ENCODE peak calls at places on chromosomes 16 and 17, in nine cellular contexts. F, D, U, J, Z, O, W, S and T are unnamed samples.

GRCh38 chr16:67803894-67804293 is 2.5 kb downstream of the RANBP10 start:
- DNase-seq in U (no peak), Z (no peak), S (no peak), W (no peak), J (no peak), F (no peak), D (peak; percentile 33), O (no peak), T (no peak)

GRCh38 chr17:17935321-17936271 is 36.6 kb downstream of the TOM1L2 start:
- DNase-seq in W (no peak), F (peak; percentile 84), S (peak; percentile 90), J (peak; percentile 72), D (no peak), U (peak; percentile 93), O (peak; percentile 80), Z (peak; percentile 69), T (no peak)

GRCh38 chr16:87263418-87264052 is 53.7 kb downstream of the C16orf95 start:
- DNase-seq in Z (no peak), O (no peak), D (no peak), J (no peak), U (no peak), S (no peak), F (no peak), W (no peak), T (no peak)

GRCh38 chr16:12639044-12639443 is 164.6 kb downstream of the CPPED1 start:
- DNase-seq in F (peak; percentile 18), O (no peak), W (no peak), J (no peak), D (no peak), S (peak; percentile 23), Z (peak; percentile 13), U (peak; percentile 54), T (peak; percentile 16)

GRCh38 chr17:336110-337021 is 16.2 kb downstream of the RPH3AL start:
- DNase-seq in Z (no peak), W (peak; percentile 79), F (no peak), O (peak; percentile 78), J (peak; percentile 51), U (no peak), D (no peak), S (no peak), T (no peak)

GRCh38 chr17:2335726-2336214 is 487 bp downstream of the TSR1 start:
- DNase-seq in U (peak; percentile 36), O (no peak), J (no peak), W (no peak), D (no peak), S (no peak), F (no peak), Z (no peak), T (no peak)

GRCh38 chr17:76968707-76969597 is 100.7 kb downstream of the MGAT5B start:
- DNase-seq in U (peak; percentile 48), F (no peak), S (no peak), D (peak; percentile 48), J (no peak), W (no peak), Z (peak; percentile 39), O (no peak), T (no peak)

GRCh38 chr17:73586153-73586906 is 57.9 kb downstream of the SDK2 start:
- DNase-seq in F (no peak), S (no peak), O (no peak), J (no peak), U (no peak), Z (no peak), D (no peak), W (no peak), T (no peak)

GRCh38 chr17:78174870-78175642 is 6.7 kb downstream of the SYNGR2 start:
- DNase-seq in O (no peak), U (no peak), Z (peak; percentile 33), W (no peak), F (no peak), D (no peak), S (no peak), J (no peak), T (no peak)

GRCh38 chr17:78175643-78175981 is 7.2 kb downstream of the SYNGR2 start:
- DNase-seq in S (no peak), F (no peak), O (no peak), D (no peak), U (no peak), W (no peak), J (no peak), Z (no peak), T (no peak)

GRCh38 chr17:78173025-78173715 is 4.8 kb downstream of the SYNGR2 start:
- DNase-seq in U (no peak), S (no peak), W (peak; percentile 21), O (no peak), J (no peak), Z (no peak), F (no peak), D (peak; percentile 93), T (no peak)

GRCh38 chr17:78172284-78173024 is 4.1 kb downstream of the SYNGR2 start:
- DNase-seq in O (peak; percentile 68), Z (no peak), F (no peak), U (no peak), S (no peak), D (peak; percentile 40), W (peak; percentile 56), J (no peak), T (no peak)

DNA sequence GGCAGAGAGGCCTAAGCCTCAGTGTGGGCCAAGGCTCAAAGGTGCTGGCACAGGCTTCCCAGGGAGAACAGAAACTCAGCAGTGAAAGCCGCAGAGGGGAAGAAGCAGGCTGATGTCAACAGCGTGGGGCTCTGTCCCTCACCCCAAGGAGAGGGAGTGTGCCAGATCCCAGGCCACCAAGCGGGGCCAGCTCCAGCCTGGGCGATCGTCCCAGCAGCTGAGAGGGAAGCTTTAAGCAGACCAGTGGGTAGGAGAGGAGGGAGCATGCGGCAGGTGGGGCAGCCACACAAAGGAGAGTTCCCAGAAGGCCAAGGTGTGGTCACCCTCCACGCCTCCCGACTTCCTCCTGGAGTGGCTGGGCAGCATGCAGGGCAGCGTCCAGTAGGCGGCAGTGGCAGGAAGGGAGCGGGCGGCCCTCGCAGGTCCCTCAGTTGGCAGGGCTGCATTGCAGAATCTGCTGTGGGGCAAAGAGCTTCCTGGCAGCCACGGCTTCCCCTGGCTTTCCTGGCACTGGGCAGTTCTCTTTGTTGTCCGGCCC is 6.0 kb downstream of the SYNGR2 start:
- DNase-seq in W (peak; percentile 83), F (no peak), D (peak; percentile 51), Z (peak; percentile 39), J (peak; percentile 73), S (no peak), U (no peak), O (peak; percentile 83), T (peak; percentile 92)
- TF ChIP-seq CTCF in W (peak; percentile 65), F (no peak), D (no peak), Z (peak; percentile 41), J (no peak), S (no peak), U (no peak), O (peak; percentile 50), T (peak; percentile 67)

GRCh38 chr17:7853693-7854043 is 1.2 kb upstream of the TMEM88 start:
- DNase-seq in D (no peak), W (no peak), J (peak; percentile 13), Z (no peak), F (no peak), S (no peak), U (no peak), O (no peak), T (peak; percentile 71)

GRCh38 chr17:7856081-7856791 is 1.1 kb downstream of the NAA38 start:
- DNase-seq in O (no peak), D (peak; percentile 71), Z (peak; percentile 32), U (peak; percentile 30), F (no peak), W (peak; percentile 77), S (no peak), J (no peak), T (no peak)

GRCh38 chr17:7854078-7854777 is 638 bp upstream of the TMEM88 start:
- DNase-seq in Z (no peak), O (no peak), J (peak; percentile 15), S (no peak), U (no peak), W (peak; percentile 42), D (no peak), F (no peak), T (peak; percentile 72)

GRCh38 chr17:7855643-7856080 is 796 bp downstream of the TMEM88 start:
- DNase-seq in J (no peak), F (no peak), U (no peak), W (peak; percentile 42), S (no peak), D (no peak), Z (no peak), O (no peak), T (peak; percentile 80)

GRCh38 chr17:7854851-7855642 is at the start of gene TMEM88:
- DNase-seq in U (no peak), J (peak; percentile 14), O (no peak), W (peak; percentile 57), D (no peak), S (no peak), F (no peak), Z (no peak), T (peak; percentile 76)
- H3K4me3 ChIP-seq in U (no peak within 1 kb of the TSS), J (no peak within 1 kb of the TSS), O (peak within 1 kb of the TSS; percentile 64), W (peak within 1 kb of the TSS; percentile 72), D (peak within 1 kb of the TSS; percentile 78), S (peak within 1 kb of the TSS; percentile 76), F (peak within 1 kb of the TSS; percentile 83), Z (no peak within 1 kb of the TSS), T (peak within 1 kb of the TSS; percentile 80)

GRCh38 chr17:41418116-41418860 is 6.1 kb downstream of the KRT37 start:
- DNase-seq in Z (no peak), J (no peak), W (no peak), F (no peak), D (no peak), U (no peak), S (no peak), O (no peak), T (no peak)

GRCh38 chr17:41419712-41420111 is 4.7 kb downstream of the KRT37 start:
- DNase-seq in F (no peak), U (no peak), O (no peak), D (no peak), Z (peak; percentile 40), J (peak; percentile 47), S (no peak), W (no peak), T (no peak)

GRCh38 chr17:41415833-41416335 is 8.5 kb downstream of the KRT37 start:
- DNase-seq in S (no peak), Z (no peak), D (no peak), J (no peak), O (no peak), F (no peak), U (peak; percentile 81), W (no peak), T (no peak)

GRCh38 chr17:41416478-41416877 is 7.9 kb downstream of the KRT37 start:
- DNase-seq in D (no peak), O (no peak), F (no peak), J (no peak), U (no peak), S (no peak), Z (no peak), W (no peak), T (no peak)

DNA sequence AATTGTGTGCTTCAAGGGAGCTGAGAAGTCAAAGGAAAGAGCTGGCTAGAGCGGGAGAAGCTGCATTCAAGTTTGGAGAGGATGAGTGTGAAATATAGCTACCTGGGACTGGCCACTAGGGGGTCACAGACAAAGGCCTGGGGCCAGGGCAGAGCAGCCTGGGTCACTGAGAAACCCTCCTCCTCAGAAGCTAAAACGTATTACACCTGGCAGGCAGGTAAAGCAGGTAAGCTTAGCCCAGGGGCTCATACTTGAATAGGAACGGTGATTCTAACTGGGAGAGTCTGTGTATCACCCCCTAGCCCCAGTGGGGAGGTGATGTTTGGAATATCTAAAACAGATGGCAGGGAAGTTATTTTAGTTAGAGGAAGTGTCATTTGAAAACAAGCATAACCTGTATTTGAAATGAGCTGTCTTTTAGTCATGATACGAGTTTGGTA is 6.8 kb downstream of the KRT37 start:
- DNase-seq in U (no peak), F (no peak), Z (peak; percentile 88), S (no peak), J (no peak), O (no peak), D (peak; percentile 5), W (no peak), T (no peak)
- TF ChIP-seq CTCF in U (peak; percentile 12), F (peak; percentile 30), Z (peak; percentile 49), S (peak; percentile 9), J (no peak), O (no peak), D (peak; percentile 54), W (peak; percentile 20), T (no peak)

GRCh38 chr17:5500247-5500803 is 14.0 kb downstream of the MIS12 start:
- DNase-seq in Z (no peak), O (no peak), U (no peak), W (no peak), F (no peak), J (no peak), S (no peak), D (no peak), T (no peak)

GRCh38 chr17:5500804-5501391 is 14.5 kb downstream of the MIS12 start:
- DNase-seq in W (peak; percentile 66), J (peak; percentile 28), O (peak; percentile 69), D (peak; percentile 75), F (peak; percentile 50), Z (peak; percentile 62), U (peak; percentile 90), S (no peak), T (peak; percentile 85)

GRCh38 chr17:5501725-5502124 is 15.4 kb downstream of the MIS12 start:
- DNase-seq in W (no peak), D (no peak), U (no peak), O (no peak), J (no peak), F (no peak), S (no peak), Z (no peak), T (no peak)

GRCh38 chr17:5502552-5502951 is 16.2 kb downstream of the MIS12 start:
- DNase-seq in Z (no peak), D (no peak), F (no peak), U (no peak), S (no peak), O (no peak), J (no peak), W (no peak), T (no peak)

DNA sequence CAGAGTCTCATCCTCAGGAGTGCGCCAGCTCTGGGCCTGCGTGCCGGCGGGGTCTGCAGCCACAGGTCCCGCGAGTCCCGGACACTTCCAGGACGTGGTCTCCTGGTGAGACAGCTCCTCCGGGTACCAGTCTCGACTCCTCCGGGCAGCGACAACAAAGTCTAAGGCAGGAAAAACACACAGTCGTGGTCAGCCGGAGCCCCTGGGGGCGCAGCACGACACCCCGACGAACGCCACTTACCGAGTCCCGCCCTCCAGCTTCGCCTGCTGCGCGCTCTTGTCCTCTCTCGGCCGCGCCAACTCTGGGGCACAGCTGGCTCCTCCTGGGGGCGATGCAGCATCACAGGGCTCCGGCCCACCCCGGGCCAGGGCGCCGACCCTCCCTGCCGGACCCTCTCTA is 13.4 kb downstream of the MIS12 start:
- DNase-seq in Z (no peak), F (no peak), W (no peak), U (no peak), J (no peak), S (no peak), D (no peak), O (no peak), T (no peak)
- H3K4me3 ChIP-seq in Z (no peak overlapping the region), F (peak overlapping the region; percentile 69), W (peak overlapping the region; percentile 59), U (peak overlapping the region; percentile 79), J (no peak overlapping the region), S (peak overlapping the region; percentile 77), D (no peak overlapping the region), O (peak overlapping the region; percentile 61), T (peak overlapping the region; percentile 77)